ENCODE peak calls at places on chromosomes 4 and X, in seven cellular contexts. D is GM12865, X is RWPE2, R is uterus, K is RWPE1, N is lower lobe of right lung, V is HCT116. W is an unnamed sample.

GRCh38 chr4:119204898-119205297 is 7.6 kb upstream of the USP53 start:
- DNase-seq in X (no peak), N (no peak), D (no peak), V (no peak), R (no peak), K (no peak), W (no peak)

GRCh38 chr4:87179751-87180150 is 40.7 kb downstream of the KLHL8 start:
- DNase-seq in N (no peak), R (no peak), D (no peak), V (no peak), X (no peak), K (no peak), W (no peak)

GRCh38 chr4:149311076-149311475 is 504.6 kb downstream of the IQCM start:
- DNase-seq in D (no peak), R (no peak), X (no peak), N (no peak), K (no peak), V (no peak), W (no peak)

GRCh38 chr4:99949034-99949998 is 759 bp downstream of the H2AZ1 start:
- DNase-seq in R (peak), X (peak), N (peak), K (peak), D (peak), V (peak), W (peak)

GRCh38 chrX:3244203-3244743 is 102.2 kb downstream of the MXRA5 start:
- DNase-seq in K (peak), D (no peak), V (no peak), X (no peak), R (no peak), N (no peak), W (no peak)

GRCh38 chrX:125108926-125109325 is 210.7 kb upstream of the TEX13C start:
- DNase-seq in X (no peak), N (no peak), V (no peak), K (no peak), D (no peak), R (no peak), W (no peak)

GRCh38 chrX:49792376-49792775 is 36.7 kb upstream of the PAGE4 start:
- DNase-seq in D (no peak), R (no peak), N (no peak), X (no peak), K (no peak), V (no peak), W (no peak)

GRCh38 chr4:123478859-123479345 is 82.3 kb downstream of the SPRY1 start:
- DNase-seq in D (peak), K (no peak), V (peak), R (no peak), N (peak), X (no peak), W (no peak)

DNA sequence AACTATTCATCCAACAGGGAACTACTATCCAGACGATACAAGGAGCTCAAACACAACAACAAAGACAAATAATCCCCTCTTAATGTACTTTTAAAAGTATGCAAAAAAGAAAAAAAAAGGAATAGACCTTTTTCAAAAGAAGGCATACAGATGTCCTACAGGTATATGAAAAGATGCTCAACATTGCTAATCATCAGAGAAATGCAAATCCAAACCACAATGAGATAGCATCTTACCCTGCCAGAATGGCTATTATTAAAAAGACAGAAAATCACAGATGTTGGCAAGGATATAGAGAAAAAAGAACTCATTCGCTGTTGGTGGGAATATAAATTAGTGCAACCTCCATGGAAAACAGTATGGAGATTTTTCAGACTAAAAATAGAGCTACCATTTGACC is 67.1 kb upstream of the ENPP6 start:
- DNase-seq in V (no peak), N (no peak), R (no peak), K (no peak), D (peak), X (no peak), W (no peak)
- TF ChIP-seq CTCF in V (no peak), N (no peak), R (no peak), K (no peak), D (no peak), X (no peak), W (no peak)

GRCh38 chrX:44203791-44204190 is 139.7 kb downstream of the EFHC2 start:
- DNase-seq in D (no peak), V (peak), R (no peak), K (no peak), X (no peak), N (no peak), W (no peak)
- TF ChIP-seq CTCF in D (no peak), V (peak), R (no peak), K (no peak), X (no peak), N (no peak), W (no peak)

GRCh38 chrX:102902355-102902754 is 34.7 kb upstream of the RAB40AL start:
- DNase-seq in V (no peak), X (no peak), K (no peak), D (no peak), N (no peak), R (no peak), W (no peak)

GRCh38 chrX:102899940-102900916 is 36.8 kb upstream of the RAB40AL start:
- DNase-seq in K (peak), X (no peak), N (peak), R (peak), V (peak), D (peak), W (peak)
- TF ChIP-seq CTCF in K (peak), X (peak), N (peak), R (peak), V (peak), D (peak), W (peak)

DNA sequence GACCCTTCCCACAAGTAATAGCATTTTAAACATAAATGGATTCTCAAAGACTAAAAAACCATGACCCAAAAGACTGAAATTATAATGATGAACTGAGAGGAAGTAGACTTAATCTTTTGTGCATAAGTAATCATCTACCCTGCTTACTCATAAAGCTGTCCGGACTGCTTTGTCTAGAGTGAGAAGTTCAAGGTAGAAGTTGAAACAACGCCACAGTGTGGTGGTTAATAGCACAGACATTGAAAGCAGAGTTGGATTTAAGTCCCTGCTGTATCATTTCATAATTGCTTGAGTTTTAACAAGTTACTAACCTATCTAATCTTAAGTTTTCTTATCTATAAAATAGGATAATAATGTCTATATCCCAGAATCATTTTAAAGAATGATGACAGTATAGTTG is 346.5 kb downstream of the CENPC start:
- DNase-seq in V (no peak), R (no peak), D (peak), N (no peak), X (no peak), K (peak), W (no peak)
- TF ChIP-seq CTCF in V (no peak), R (no peak), D (peak), N (no peak), X (peak), K (peak), W (peak)